ENCODE peak calls at places on chromosomes 1 and 21, in five cellular contexts. U is progenitor cell of endocrine pancreas, E is cardiac fibroblast, W is astrocyte of the cerebellum, B is bronchial epithelial cell. M is an unnamed sample.

GRCh38 chr1:211386931-211387330 is 60.3 kb downstream of the TRAF5 start:
- DNase-seq in U (no peak), E (peak), W (peak), B (no peak), M (no peak)

GRCh38 chr1:221031015-221031889 is 152.0 kb downstream of the HLX start:
- DNase-seq in U (no peak), E (no peak), W (no peak), B (no peak), M (no peak)

GRCh38 chr1:108502624-108503023 is 52.5 kb downstream of the NBPF6 start:
- DNase-seq in U (no peak), E (peak), W (no peak), B (no peak), M (peak)

GRCh38 chr1:95686217-95686616 is 452.2 kb downstream of the RWDD3 start:
- DNase-seq in U (no peak), E (no peak), W (no peak), B (no peak), M (no peak)

GRCh38 chr1:153922076-153922837 is 515 bp downstream of the GATAD2B start:
- DNase-seq in U (peak), E (no peak), W (no peak), B (peak), M (no peak)

GRCh38 chr1:21822349-21822748 is 10.3 kb downstream of the LDLRAD2 start:
- DNase-seq in U (no peak), E (no peak), W (no peak), B (no peak), M (no peak)

GRCh38 chr1:176466514-176466913 is 3.5 kb downstream of the PAPPA2 start:
- DNase-seq in U (no peak), E (no peak), W (no peak), B (no peak), M (no peak)

GRCh38 chr1:160865316-160865715 is 2.6 kb upstream of the CD244 start:
- DNase-seq in U (no peak), E (no peak), W (no peak), B (no peak), M (no peak)

GRCh38 chr1:229863651-229864545 is 203.1 kb upstream of the GALNT2 start:
- DNase-seq in U (no peak), E (peak), W (no peak), B (no peak), M (no peak)

GRCh38 chr1:17544951-17545350 is 5.5 kb downstream of the ARHGEF10L start:
- DNase-seq in U (no peak), E (peak), W (no peak), B (no peak), M (no peak)

GRCh38 chr1:199122085-199122484 is 483.2 kb downstream of the PTPRC start:
- DNase-seq in U (no peak), E (no peak), W (no peak), B (no peak), M (no peak)

GRCh38 chr1:119611701-119612113 is 36.4 kb downstream of the ZNF697 start:
- DNase-seq in U (peak), E (peak), W (no peak), B (peak), M (no peak)

GRCh38 chr1:23799570-23800395 is 771 bp downstream of the GALE start:
- DNase-seq in U (no peak), E (peak), W (no peak), B (peak), M (peak)

GRCh38 chr1:10682114-10682445 is 114.4 kb downstream of the CASZ1 start:
- DNase-seq in U (no peak), E (no peak), W (no peak), B (no peak), M (no peak)

GRCh38 chr21:15289896-15290841 is 225.4 kb upstream of the NRIP1 start:
- DNase-seq in U (peak), E (no peak), W (no peak), B (no peak), M (no peak)

GRCh38 chr21:42632336-42632751 is 21.1 kb upstream of the PDE9A start:
- DNase-seq in U (no peak), E (no peak), W (no peak), B (no peak), M (no peak)

GRCh38 chr21:45590726-45591618 is 48.7 kb upstream of the SLC19A1 start:
- DNase-seq in U (no peak), E (no peak), W (no peak), B (no peak), M (no peak)

GRCh38 chr21:38242036-38242435 is 14.8 kb upstream of the KCNJ15 start:
- DNase-seq in U (no peak), E (no peak), W (no peak), B (no peak), M (no peak)

GRCh38 chr1:244074559-244075171 is 23.6 kb downstream of the ZBTB18 start:
- DNase-seq in U (no peak), E (no peak), W (no peak), B (no peak), M (no peak)

GRCh38 chr1:214422137-214422671 is 129.2 kb downstream of the PTPN14 start:
- DNase-seq in U (no peak), E (peak), W (no peak), B (peak), M (peak)

GRCh38 chr1:68590473-68590872 is 93.6 kb upstream of the DEPDC1 start:
- DNase-seq in U (no peak), E (no peak), W (no peak), B (peak), M (no peak)

GRCh38 chr21:45523411-45524101 is 18.7 kb downstream of the SLC19A1 start:
- DNase-seq in U (no peak), E (no peak), W (no peak), B (no peak), M (no peak)

GRCh38 chr1:214296860-214297699 is 16.1 kb downstream of the SMYD2 start:
- DNase-seq in U (no peak), E (peak), W (peak), B (peak), M (peak)

GRCh38 chr1:81703736-81704463 is 96.8 kb upstream of the ADGRL2 start:
- DNase-seq in U (no peak), E (peak), W (no peak), B (peak), M (peak)

GRCh38 chr1:35565742-35566133 is 7.4 kb upstream of the TFAP2E start:
- DNase-seq in U (no peak), E (no peak), W (no peak), B (no peak), M (no peak)

GRCh38 chr1:35564037-35564883 is 6.7 kb downstream of the NCDN start:
- DNase-seq in U (peak), E (peak), W (peak), B (peak), M (peak)

GRCh38 chr1:35563166-35563565 is 5.6 kb downstream of the NCDN start:
- DNase-seq in U (no peak), E (no peak), W (no peak), B (no peak), M (no peak)

GRCh38 chr1:35567947-35568558 is 5.1 kb upstream of the TFAP2E start:
- DNase-seq in U (no peak), E (no peak), W (no peak), B (no peak), M (no peak)

DNA sequence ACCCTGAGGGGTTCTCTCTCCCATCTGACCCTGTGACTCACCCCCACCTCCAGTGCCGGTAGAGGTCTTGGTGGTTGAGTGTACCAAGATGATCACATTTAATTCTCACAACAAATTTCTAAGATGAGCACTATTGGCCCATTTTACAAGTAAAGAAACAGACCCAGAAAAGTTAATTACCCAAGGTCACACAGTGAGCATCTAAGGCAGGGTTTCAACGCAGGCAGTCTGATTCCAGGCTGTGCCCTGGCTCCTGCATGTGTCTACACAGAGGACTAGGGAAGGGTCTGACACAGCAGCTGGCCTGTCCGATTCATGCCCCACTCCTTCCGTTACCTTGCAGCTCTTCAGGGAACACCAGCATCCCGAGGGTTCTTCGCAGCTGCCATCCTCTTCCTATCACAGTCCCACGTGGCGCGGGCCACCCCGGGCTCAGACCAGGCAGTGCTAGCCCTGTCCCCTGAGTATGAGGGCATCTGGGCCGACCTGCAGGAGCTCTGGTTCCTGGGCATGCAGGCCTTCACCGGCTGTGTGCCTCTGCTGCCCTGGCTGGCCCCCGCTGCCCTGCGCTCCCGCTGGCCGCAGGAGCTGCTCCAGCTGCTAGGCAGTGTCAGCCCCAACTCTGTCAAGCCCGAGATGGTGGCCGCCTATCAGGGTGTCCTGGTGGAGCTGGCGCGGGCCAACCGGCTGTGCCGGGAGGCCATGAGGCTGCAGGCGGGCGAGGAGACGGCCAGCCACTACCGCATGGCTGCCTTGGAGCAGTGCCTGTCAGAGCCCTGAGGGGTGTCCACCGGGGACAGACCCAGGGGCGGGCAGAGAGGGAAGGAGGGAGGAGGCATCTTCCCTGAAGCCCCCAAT is 7.5 kb downstream of the NCDN start:
- DNase-seq in U (no peak), E (no peak), W (no peak), B (no peak), M (no peak)
- TF ChIP-seq CTCF in U (no peak), E (no peak), W (no peak), B (no peak), M (peak)

DNA sequence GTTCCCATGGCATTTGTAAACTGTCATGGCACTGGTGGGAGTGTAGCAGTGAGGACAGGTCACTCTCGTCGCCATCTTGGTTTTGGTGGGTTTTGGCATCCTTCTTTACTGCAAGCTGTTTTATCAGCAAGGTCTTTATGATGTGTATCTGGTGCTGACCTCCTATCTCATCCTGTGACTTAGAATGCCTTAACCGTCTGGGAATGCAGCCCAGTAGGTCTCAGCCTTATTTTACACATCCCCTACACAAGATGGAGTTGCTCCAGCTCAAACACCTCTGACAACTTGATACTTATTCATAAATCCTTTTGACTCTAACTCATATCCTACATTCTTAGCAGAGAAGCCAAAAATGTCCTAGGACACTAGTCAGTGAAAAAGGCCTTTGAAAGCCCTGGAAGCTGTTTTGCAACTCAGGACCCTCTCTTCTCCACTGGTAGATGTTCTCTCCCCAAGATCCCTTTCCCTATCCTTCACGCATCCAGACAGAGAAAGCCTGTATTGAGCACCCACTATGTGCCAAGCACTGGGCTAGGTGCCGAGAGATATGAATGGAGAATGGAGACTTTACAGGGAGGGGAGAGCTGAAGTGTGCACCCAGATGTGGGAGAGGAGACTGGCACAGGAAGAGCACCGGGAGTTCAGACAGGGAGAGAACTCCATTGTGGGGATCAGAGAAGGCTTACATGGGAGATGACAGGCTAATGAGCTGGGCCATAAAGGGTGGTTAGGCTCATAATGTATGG is 6.7 kb upstream of the CSRP1 start:
- DNase-seq in U (no peak), E (no peak), W (no peak), B (no peak), M (no peak)
- TF ChIP-seq CTCF in U (no peak), E (no peak), W (no peak), B (no peak), M (no peak)

GRCh38 chr21:19237603-19238002 is 834.0 kb upstream of the TMPRSS15 start:
- DNase-seq in U (no peak), E (no peak), W (no peak), B (no peak), M (no peak)
- TF ChIP-seq CTCF in U (no peak), E (no peak), W (no peak), B (no peak), M (no peak)

GRCh38 chr1:223844521-223844961 is 1.2 kb downstream of the TP53BP2 start:
- DNase-seq in U (no peak), E (no peak), W (no peak), B (peak), M (no peak)

GRCh38 chr1:223847781-223848345 is 2.1 kb upstream of the TP53BP2 start:
- DNase-seq in U (no peak), E (no peak), W (no peak), B (no peak), M (no peak)

GRCh38 chr1:223844962-223845809 is 561 bp downstream of the TP53BP2 start:
- DNase-seq in U (no peak), E (peak), W (no peak), B (peak), M (peak)

GRCh38 chr1:223846668-223847007 is 891 bp upstream of the TP53BP2 start:
- DNase-seq in U (no peak), E (peak), W (no peak), B (no peak), M (no peak)

GRCh38 chr1:223845810-223846667 is at the start of gene TP53BP2:
- DNase-seq in U (peak), E (peak), W (peak), B (peak), M (peak)
- TF ChIP-seq CTCF in U (peak), E (peak), W (peak), B (peak), M (peak)

GRCh38 chr1:185438936-185439335 is 121.9 kb upstream of the IVNS1ABP start:
- DNase-seq in U (no peak), E (no peak), W (no peak), B (no peak), M (peak)

GRCh38 chr1:185434721-185435120 is 117.7 kb upstream of the IVNS1ABP start:
- DNase-seq in U (no peak), E (no peak), W (no peak), B (no peak), M (no peak)

GRCh38 chr1:185439727-185440415 is 122.8 kb upstream of the IVNS1ABP start:
- DNase-seq in U (no peak), E (peak), W (no peak), B (peak), M (peak)

GRCh38 chr1:185432943-185433342 is 115.9 kb upstream of the IVNS1ABP start:
- DNase-seq in U (no peak), E (no peak), W (no peak), B (no peak), M (no peak)

GRCh38 chr1:185435696-185436379 is 118.8 kb upstream of the IVNS1ABP start:
- DNase-seq in U (no peak), E (no peak), W (no peak), B (no peak), M (no peak)
- TF ChIP-seq CTCF in U (no peak), E (no peak), W (no peak), B (no peak), M (no peak)

GRCh38 chr1:212718499-212718898 is 18.9 kb upstream of the BATF3 start:
- DNase-seq in U (no peak), E (peak), W (no peak), B (no peak), M (no peak)
- TF ChIP-seq CTCF in U (no peak), E (peak), W (peak), B (no peak), M (peak)

DNA sequence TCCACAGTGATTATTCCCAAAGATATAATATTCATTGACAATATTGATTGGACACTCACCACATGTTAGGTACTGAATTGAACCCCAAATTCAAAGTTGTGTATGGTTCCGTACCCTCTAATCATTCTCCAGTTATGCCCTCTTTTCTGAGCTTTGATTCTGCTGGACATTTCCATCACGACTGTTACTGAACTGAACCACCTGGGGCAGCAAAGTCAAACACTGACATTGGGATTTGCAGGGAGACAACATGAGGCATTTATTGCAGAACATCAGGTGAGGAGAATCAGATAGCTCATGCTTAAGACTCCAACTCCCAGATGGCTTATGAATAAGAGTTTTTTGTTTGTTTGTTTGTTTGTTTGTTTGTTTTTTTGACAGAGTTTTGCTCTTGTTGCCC is 420.9 kb downstream of the DISC1 start:
- DNase-seq in U (no peak), E (no peak), W (no peak), B (peak), M (no peak)
- TF ChIP-seq CTCF in U (peak), E (peak), W (peak), B (peak), M (no peak)

GRCh38 chr1:157841708-157842107 is at the start of gene CD5L:
- DNase-seq in U (no peak), E (no peak), W (no peak), B (no peak), M (no peak)
- TF ChIP-seq CTCF in U (no peak), E (no peak), W (no peak), B (no peak), M (no peak)

GRCh38 chr1:226201029-226201593 is 14.6 kb upstream of the ACBD3 start:
- DNase-seq in U (no peak), E (peak), W (no peak), B (no peak), M (no peak)
- TF ChIP-seq CTCF in U (peak), E (peak), W (peak), B (peak), M (peak)

GRCh38 chr1:170321113-170321512 is 175.4 kb downstream of the NTMT2 start:
- DNase-seq in U (no peak), E (no peak), W (peak), B (no peak), M (no peak)

GRCh38 chr1:170313306-170313705 is 167.5 kb downstream of the NTMT2 start:
- DNase-seq in U (no peak), E (no peak), W (no peak), B (no peak), M (no peak)

GRCh38 chr1:170318736-170319135 is 173.0 kb downstream of the NTMT2 start:
- DNase-seq in U (no peak), E (no peak), W (no peak), B (no peak), M (no peak)

GRCh38 chr1:170318141-170318540 is 172.4 kb downstream of the NTMT2 start:
- DNase-seq in U (no peak), E (no peak), W (no peak), B (no peak), M (no peak)

GRCh38 chr1:170316270-170316669 is 170.5 kb downstream of the NTMT2 start:
- DNase-seq in U (no peak), E (no peak), W (no peak), B (no peak), M (no peak)
- TF ChIP-seq CTCF in U (no peak), E (no peak), W (no peak), B (no peak), M (no peak)

M was measured in HFFc6.